ENCODE peak calls at places on chromosome 12, in four cellular contexts. Y, M, X and L are unnamed samples.

GRCh38 chr12:41932470-41932991 is 212.1 kb downstream of the GXYLT1 start:
- DNase-seq in M (peak), X (peak), Y (peak), L (peak)

GRCh38 chr12:45170456-45171042 is 45.3 kb upstream of the ANO6 start:
- DNase-seq in Y (peak), M (peak), X (peak), L (peak)

GRCh38 chr12:28442101-28442500 is 251.8 kb downstream of the CCDC91 start:
- DNase-seq in X (no peak), M (no peak), Y (no peak), L (no peak)

GRCh38 chr12:19190292-19191031 is 60.9 kb downstream of the PLEKHA5 start:
- DNase-seq in M (no peak), X (no peak), Y (no peak), L (no peak)

GRCh38 chr12:101076940-101077351 is 133.1 kb downstream of the SLC5A8 start:
- DNase-seq in Y (no peak), M (no peak), X (no peak), L (no peak)

GRCh38 chr12:91722072-91722471 is 423.6 kb downstream of the BTG1 start:
- DNase-seq in Y (no peak), M (no peak), X (no peak), L (no peak)

GRCh38 chr12:93959657-93960056 is 188.7 kb upstream of the PLXNC1 start:
- DNase-seq in Y (no peak), X (no peak), M (no peak), L (no peak)

GRCh38 chr12:90216815-90217214 is 508.2 kb upstream of the ATP2B1 start:
- DNase-seq in M (no peak), Y (no peak), X (no peak), L (no peak)

DNA sequence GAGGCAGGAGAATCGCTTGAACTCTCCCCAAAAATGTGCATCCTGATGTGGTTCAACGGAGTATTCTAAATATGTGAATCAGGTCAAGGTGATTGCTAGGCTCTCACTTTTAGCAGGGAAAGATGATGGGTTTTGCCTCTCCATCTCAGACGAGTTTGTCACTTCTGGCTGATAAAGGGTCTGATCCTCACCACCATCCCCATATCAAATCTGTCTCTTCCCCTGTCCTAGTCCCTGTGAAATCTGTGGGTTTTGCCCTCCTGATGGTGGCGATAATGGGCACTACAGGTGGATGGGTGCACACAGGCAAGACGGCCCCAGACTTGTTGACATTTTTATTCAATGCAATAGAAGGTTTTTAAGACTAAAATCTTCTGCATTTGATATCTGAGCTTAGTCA is 384.6 kb downstream of the GLT1D1 start:
- DNase-seq in Y (no peak), X (no peak), M (no peak), L (no peak)
- TF ChIP-seq CTCF in Y (no peak), X (no peak), M (no peak), L (no peak)

GRCh38 chr12:32450363-32450762 is 51.0 kb downstream of the FGD4 start:
- DNase-seq in M (no peak), Y (no peak), X (no peak), L (no peak)

GRCh38 chr12:32450768-32451167 is 51.4 kb downstream of the FGD4 start:
- DNase-seq in Y (no peak), M (no peak), X (no peak), L (no peak)

GRCh38 chr12:32445356-32445755 is 46.0 kb downstream of the FGD4 start:
- DNase-seq in M (no peak), Y (no peak), X (no peak), L (no peak)

GRCh38 chr12:32446306-32447119 is 47.2 kb downstream of the FGD4 start:
- DNase-seq in Y (peak), X (no peak), M (no peak), L (no peak)

GRCh38 chr12:32448581-32448980 is 49.2 kb downstream of the FGD4 start:
- DNase-seq in X (no peak), Y (no peak), M (no peak), L (peak)
- TF ChIP-seq CTCF in X (no peak), Y (no peak), M (no peak), L (no peak)

GRCh38 chr12:559208-559905 is 99.6 kb downstream of the B4GALNT3 start:
- DNase-seq in Y (no peak), X (no peak), M (no peak), L (no peak)

GRCh38 chr12:559907-560455 is 100.2 kb downstream of the B4GALNT3 start:
- DNase-seq in X (no peak), Y (no peak), M (no peak), L (no peak)

GRCh38 chr12:561908-562593 is 101.2 kb downstream of the NINJ2 start:
- DNase-seq in Y (no peak), M (no peak), X (no peak), L (no peak)

GRCh38 chr12:561116-561705 is 101.5 kb downstream of the B4GALNT3 start:
- DNase-seq in Y (no peak), M (no peak), X (no peak), L (no peak)

DNA sequence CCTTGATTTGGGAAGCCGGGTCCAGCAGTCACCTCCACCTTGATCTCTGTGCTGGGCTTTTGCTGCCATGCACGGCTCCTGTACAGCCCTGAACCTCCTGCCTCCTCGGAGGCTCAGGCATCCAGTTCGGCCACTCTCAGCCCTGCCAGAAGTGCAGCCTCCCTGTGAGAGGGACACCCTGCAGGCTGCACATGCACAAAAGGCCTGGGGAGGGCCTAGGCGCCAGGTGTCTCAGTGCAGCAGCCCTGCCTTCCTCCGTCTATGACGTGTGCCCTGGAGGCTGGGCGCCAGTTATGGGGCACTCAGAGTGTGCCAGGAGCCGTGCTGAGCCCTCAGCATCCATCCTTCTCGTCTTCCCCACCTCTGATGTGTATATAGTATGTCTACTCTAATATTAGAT is 100.9 kb downstream of the B4GALNT3 start:
- DNase-seq in X (no peak), M (no peak), Y (no peak), L (no peak)
- TF ChIP-seq CTCF in X (no peak), M (no peak), Y (no peak), L (no peak)

GRCh38 chr12:63317880-63318279 is 166.9 kb upstream of the AVPR1A start:
- DNase-seq in Y (no peak), M (no peak), X (no peak), L (no peak)

GRCh38 chr12:63319936-63320633 is 169.1 kb upstream of the AVPR1A start:
- DNase-seq in M (no peak), X (no peak), Y (no peak), L (no peak)

GRCh38 chr12:63318313-63318712 is 167.3 kb upstream of the AVPR1A start:
- DNase-seq in X (no peak), Y (no peak), M (no peak), L (no peak)

GRCh38 chr12:63318933-63319332 is 167.9 kb upstream of the AVPR1A start:
- DNase-seq in M (no peak), X (no peak), Y (no peak), L (no peak)

DNA sequence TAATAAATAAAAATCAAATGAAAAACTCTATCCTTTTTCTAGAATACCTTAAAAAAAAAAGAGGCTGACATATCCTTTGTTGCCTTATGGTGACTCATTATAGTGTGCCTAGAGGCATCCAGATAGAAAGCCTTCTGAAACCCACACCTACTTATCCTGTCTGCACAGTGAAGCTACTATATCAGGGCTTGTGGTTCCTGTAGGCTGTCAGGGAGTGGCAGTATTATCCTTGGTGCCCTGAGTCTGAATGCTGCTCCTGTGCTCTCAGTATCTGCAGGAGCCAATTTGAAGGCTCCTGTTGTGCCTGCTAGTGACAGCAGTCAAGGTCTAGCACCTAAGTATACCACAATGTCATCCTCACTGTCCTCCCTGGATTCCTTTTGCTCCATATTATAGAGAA is 168.4 kb upstream of the AVPR1A start:
- DNase-seq in X (no peak), Y (no peak), M (no peak), L (no peak)
- TF ChIP-seq CTCF in X (no peak), Y (no peak), M (no peak), L (no peak)

DNA sequence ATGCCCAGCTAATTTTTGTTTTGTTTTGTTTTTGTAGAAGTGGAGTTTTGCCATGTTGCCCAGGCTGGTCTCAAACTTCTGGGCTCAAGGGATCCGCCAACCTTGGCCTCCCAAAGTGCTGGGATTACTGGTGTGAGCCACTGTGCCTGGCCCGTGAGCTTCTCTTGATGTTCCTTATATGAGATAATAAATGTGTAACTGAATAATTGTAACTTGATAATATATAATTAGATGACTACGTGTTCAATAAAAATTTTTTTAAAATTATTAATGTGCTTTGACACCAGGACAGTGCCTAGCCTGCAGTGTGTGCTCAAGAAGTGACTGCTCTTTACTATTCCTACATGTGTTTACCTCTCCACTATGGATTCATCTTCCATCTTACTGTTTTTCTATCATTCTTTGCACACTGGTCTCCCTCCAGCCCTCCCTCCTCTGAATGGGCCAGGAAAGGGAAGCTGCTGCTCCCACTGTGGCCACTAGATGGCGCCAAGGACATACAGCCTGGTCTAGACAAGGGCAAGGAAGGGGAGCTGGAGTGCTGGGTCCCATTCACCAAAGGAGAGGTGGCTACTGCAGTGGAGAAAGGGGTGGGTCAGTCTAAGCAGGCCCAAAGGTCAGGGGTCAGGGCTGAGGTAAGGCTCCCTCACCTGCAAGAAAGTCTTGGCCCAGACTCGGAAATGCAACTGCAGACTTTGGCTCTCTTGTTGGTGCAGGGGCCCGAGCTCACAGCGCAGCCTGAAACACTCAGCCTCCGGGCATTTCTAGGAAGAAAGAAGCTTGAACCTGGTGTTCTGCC is 14.7 kb upstream of the ZNF385A start:
- DNase-seq in Y (peak), X (peak), M (peak), L (peak)
- TF ChIP-seq CTCF in Y (peak), X (peak), M (peak), L (peak)

GRCh38 chr12:53492188-53492587 is 7.1 kb downstream of the MAP3K12 start:
- DNase-seq in Y (no peak), X (peak), M (no peak), L (no peak)
- TF ChIP-seq CTCF in Y (no peak), X (no peak), M (no peak), L (no peak)

DNA sequence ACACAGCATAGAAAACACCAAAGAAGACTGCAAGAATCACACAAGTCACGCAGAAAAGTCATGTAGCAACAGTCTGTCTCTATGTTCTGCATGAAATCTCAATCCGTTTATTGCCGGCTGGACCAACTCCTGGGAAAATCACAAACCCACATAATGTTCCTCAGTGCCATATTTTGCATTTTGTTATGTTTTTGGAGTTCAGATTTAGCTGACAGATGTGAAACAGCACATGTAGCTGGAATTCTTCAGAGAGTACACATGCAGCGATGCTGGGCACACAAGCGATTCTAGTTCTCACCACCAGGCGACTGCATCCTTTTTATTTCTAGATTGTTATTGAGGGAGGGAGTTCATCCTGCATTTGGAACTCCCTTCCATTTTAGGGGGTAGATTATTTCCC is 193.2 kb downstream of the APAF1 start:
- DNase-seq in M (no peak), X (peak), Y (no peak), L (no peak)
- TF ChIP-seq CTCF in M (no peak), X (peak), Y (no peak), L (no peak)

GRCh38 chr12:51217133-51217967 is 512 bp downstream of the POU6F1 start:
- DNase-seq in Y (peak), X (peak), M (peak), L (peak)
- TF ChIP-seq CTCF in Y (peak), X (no peak), M (peak), L (peak)

DNA sequence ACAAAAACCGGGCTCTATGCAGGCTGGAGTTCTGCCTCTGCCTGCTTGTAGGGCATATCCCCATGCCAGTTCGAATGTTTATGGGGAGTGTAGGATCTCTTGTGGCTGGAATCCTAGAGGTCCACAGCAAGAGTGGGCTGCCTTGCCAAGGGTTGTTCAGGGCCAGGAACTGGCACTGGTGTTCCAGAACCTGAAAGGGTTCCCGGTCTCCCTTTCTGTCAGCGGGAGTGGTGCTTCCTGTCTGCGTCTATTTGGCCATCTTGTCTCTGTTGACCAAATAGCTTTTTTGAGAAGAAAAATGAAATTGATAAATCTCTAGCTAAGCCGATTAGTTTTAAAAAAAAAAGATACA is 17.8 kb downstream of the OLR1 start:
- DNase-seq in Y (no peak), M (no peak), X (no peak), L (no peak)
- TF ChIP-seq CTCF in Y (no peak), M (peak), X (no peak), L (no peak)